ENCODE peak calls at places on chromosomes 16 and 17, in ten cellular contexts. N, A, R, L, D, Q, P, S, H and X are unnamed samples.

GRCh38 chr16:85612191-85612800 is 826 bp upstream of the GSE1 start:
- DNase-seq in N (peak), R (peak), L (peak), A (peak), P (peak), Q (no peak), H (no peak), D (peak), S (peak), X (no peak)

GRCh38 chr17:21214777-21215541 is 998 bp upstream of the TMEM11 start:
- DNase-seq in L (no peak), S (no peak), H (no peak), A (no peak), P (no peak), Q (no peak), R (no peak), N (no peak), D (peak), X (no peak)

GRCh38 chr16:88769617-88770458 is 15.2 kb downstream of the PIEZO1 start:
- DNase-seq in N (no peak), H (peak), D (peak), Q (no peak), S (peak), R (no peak), A (peak), P (no peak), L (no peak), X (no peak)

GRCh38 chr17:47099451-47099986 is 89.6 kb downstream of the CDC27 start:
- DNase-seq in H (no peak), L (no peak), P (no peak), Q (no peak), N (no peak), A (no peak), R (no peak), S (no peak), D (peak), X (no peak)

GRCh38 chr17:64442550-64442971 is 6.4 kb upstream of the MILR1 start:
- DNase-seq in L (no peak), P (no peak), A (no peak), R (no peak), D (no peak), Q (no peak), H (no peak), S (no peak), N (no peak), X (no peak)

GRCh38 chr16:70576431-70577255 is 53.0 kb downstream of the SF3B3 start:
- DNase-seq in Q (no peak), H (no peak), L (no peak), S (peak), N (no peak), D (no peak), A (no peak), R (no peak), P (peak), X (peak)

GRCh38 chr17:63836811-63837210 is 5.7 kb downstream of the SMARCD2 start:
- DNase-seq in Q (no peak), N (no peak), L (no peak), S (no peak), P (no peak), R (no peak), H (no peak), D (no peak), A (no peak), X (no peak)

GRCh38 chr17:42233148-42233547 is 38.9 kb upstream of the GHDC start:
- DNase-seq in R (no peak), S (no peak), H (no peak), Q (no peak), D (no peak), L (no peak), N (no peak), A (no peak), P (no peak), X (no peak)

GRCh38 chr16:28556914-28557320 is 3.2 kb downstream of the SGF29 start:
- DNase-seq in N (no peak), Q (no peak), S (no peak), H (no peak), A (no peak), D (no peak), L (no peak), P (peak), R (no peak), X (no peak)

GRCh38 chr17:37519241-37519985 is 29.7 kb downstream of the DUSP14 start:
- DNase-seq in N (no peak), P (no peak), L (no peak), D (no peak), S (no peak), H (no peak), Q (no peak), R (no peak), A (no peak), X (no peak)

GRCh38 chr17:60043846-60044245 is 34.9 kb downstream of the HEATR6 start:
- DNase-seq in L (no peak), N (no peak), P (no peak), A (no peak), D (no peak), S (no peak), Q (no peak), R (no peak), H (no peak), X (no peak)

GRCh38 chr16:60203525-60204124 is 1469.5 kb upstream of the GOT2 start:
- DNase-seq in L (no peak), N (no peak), P (no peak), H (no peak), A (no peak), R (no peak), D (no peak), Q (no peak), S (no peak), X (no peak)